ENCODE peak calls at places on chromosome 16, in eight cellular contexts. D is cardiac muscle cell, P is tibial nerve, Z is body of pancreas, B is DND-41, J is adrenal gland, E is IMR-90, U is HepG2. V is an unnamed sample.

GRCh38 chr16:86843812-86844211 is 265.5 kb downstream of the FOXL1 start:
- DNase-seq in Z (no peak), P (no peak), U (no peak), D (no peak), J (no peak), B (no peak), E (no peak), V (no peak)

GRCh38 chr16:79286646-79287423 is 313.7 kb downstream of the MAF start:
- DNase-seq in E (no peak), B (peak; percentile 90), J (no peak), D (no peak), U (no peak), P (peak; percentile 23), Z (peak; percentile 82), V (peak; percentile 69)

GRCh38 chr16:12255919-12256665 is 279.6 kb downstream of the SNX29 start:
- DNase-seq in Z (no peak), B (no peak), U (no peak), E (no peak), J (no peak), D (no peak), P (no peak), V (no peak)

GRCh38 chr16:49664221-49665215 is 191.4 kb downstream of the ZNF423 start:
- DNase-seq in U (no peak), P (no peak), J (no peak), B (no peak), Z (peak; percentile 41), D (no peak), E (no peak), V (no peak)

GRCh38 chr16:24754543-24754942 is 25.1 kb downstream of the TNRC6A start:
- DNase-seq in J (no peak), Z (no peak), E (no peak), P (no peak), U (no peak), B (no peak), D (no peak), V (no peak)

GRCh38 chr16:89949121-89949742 is 677 bp downstream of the DEF8 start:
- DNase-seq in E (no peak), D (no peak), P (no peak), Z (no peak), J (no peak), U (no peak), B (no peak), V (no peak)

GRCh38 chr16:3157229-3158013 is 22.6 kb downstream of the ZNF213 start:
- DNase-seq in B (peak; percentile 24), J (peak; percentile 66), E (peak; percentile 98), D (no peak), U (peak; percentile 89), P (peak; percentile 65), Z (peak; percentile 78), V (peak; percentile 76)

GRCh38 chr16:46629331-46629843 is 8.2 kb upstream of the SHCBP1 start:
- DNase-seq in D (peak; percentile 18), E (peak; percentile 60), P (no peak), U (peak; percentile 60), B (no peak), J (no peak), Z (no peak), V (no peak)

GRCh38 chr16:88924834-88925539 is 52.0 kb downstream of the CBFA2T3 start:
- DNase-seq in Z (peak; percentile 77), U (peak; percentile 70), B (peak; percentile 80), D (peak; percentile 42), J (peak; percentile 98), E (peak; percentile 73), P (no peak), V (no peak)

GRCh38 chr16:74939688-74940087 is 45.2 kb downstream of the WDR59 start:
- DNase-seq in B (no peak), P (no peak), J (no peak), D (no peak), E (no peak), U (no peak), Z (no peak), V (no peak)

GRCh38 chr16:89357055-89357454 is 133.3 kb downstream of the ANKRD11 start:
- DNase-seq in E (no peak), Z (no peak), P (no peak), J (no peak), U (peak; percentile 40), B (no peak), D (no peak), V (no peak)

DNA sequence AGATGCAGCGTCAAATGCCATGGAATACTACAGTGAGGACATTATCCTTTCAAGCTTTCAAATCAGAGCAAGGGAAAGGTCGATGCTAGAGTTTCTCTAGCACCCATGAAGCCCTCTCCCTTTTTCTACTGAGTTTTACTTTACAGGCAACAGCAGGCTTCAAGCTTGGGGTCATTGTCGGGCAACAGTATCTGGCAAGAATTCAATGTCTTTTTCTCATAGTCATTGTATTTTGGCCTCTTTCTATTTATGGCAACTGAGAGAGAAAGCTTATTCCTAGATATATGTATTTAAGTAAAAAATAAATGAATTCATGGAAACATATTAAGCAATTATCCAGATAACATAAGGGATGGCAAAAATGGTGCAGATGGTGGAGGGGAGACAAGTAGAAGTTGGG is 364 bp upstream of the CETP start:
- DNase-seq in D (no peak), P (no peak), J (no peak), U (no peak), Z (no peak), B (no peak), E (peak; percentile 25), V (no peak)
- H3K4me3 ChIP-seq in D (no peak overlapping the region), P (no peak overlapping the region), J (no peak overlapping the region), U (no peak overlapping the region), Z (no peak overlapping the region), B (no peak overlapping the region), E (no peak overlapping the region), V (no peak overlapping the region)

GRCh38 chr16:70756071-70756470 is 44.9 kb downstream of the VAC14 start:
- DNase-seq in U (no peak), Z (no peak), J (no peak), B (no peak), P (no peak), E (no peak), D (no peak), V (no peak)

GRCh38 chr16:70757183-70757582 is 43.8 kb downstream of the VAC14 start:
- DNase-seq in P (no peak), B (no peak), D (no peak), U (no peak), J (no peak), Z (no peak), E (no peak), V (no peak)

GRCh38 chr16:70760221-70760620 is 40.7 kb downstream of the VAC14 start:
- DNase-seq in B (no peak), U (no peak), D (no peak), J (no peak), P (no peak), E (no peak), Z (no peak), V (no peak)

GRCh38 chr16:70759666-70760065 is 41.3 kb downstream of the VAC14 start:
- DNase-seq in Z (no peak), J (no peak), U (no peak), E (no peak), P (no peak), B (no peak), D (no peak), V (no peak)

DNA sequence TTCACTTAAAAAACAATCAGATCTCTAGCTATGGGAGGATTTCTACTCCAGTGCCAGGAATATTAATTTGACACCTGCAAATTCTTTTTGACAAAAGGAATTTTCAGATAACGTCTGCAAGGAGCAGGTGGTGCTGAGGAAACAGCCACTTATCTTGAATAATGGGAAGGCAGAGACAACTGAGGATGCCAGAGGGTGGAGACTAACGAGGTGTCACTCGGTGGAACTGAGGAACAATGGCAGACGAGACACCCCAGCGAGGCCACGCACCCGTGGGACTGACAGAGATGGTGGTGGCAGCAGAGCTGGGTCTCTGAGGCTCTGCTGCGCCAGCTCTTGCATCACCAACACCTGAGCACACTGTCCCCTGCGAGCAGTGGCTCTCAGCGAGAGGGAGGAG is 42.2 kb downstream of the VAC14 start:
- DNase-seq in D (no peak), P (no peak), E (no peak), U (no peak), B (no peak), Z (no peak), J (no peak), V (no peak)
- H3K36me3 ChIP-seq in D (no peaks in the 10 kb centered on the region), P (no peaks in the 10 kb centered on the region), E (peaks cover 9% of the 10 kb centered on the region), U (peaks cover 13% of the 10 kb centered on the region), B (peaks cover 48% of the 10 kb centered on the region), Z (no peaks in the 10 kb centered on the region), J (no peaks in the 10 kb centered on the region), V (peaks cover 22% of the 10 kb centered on the region)

DNA sequence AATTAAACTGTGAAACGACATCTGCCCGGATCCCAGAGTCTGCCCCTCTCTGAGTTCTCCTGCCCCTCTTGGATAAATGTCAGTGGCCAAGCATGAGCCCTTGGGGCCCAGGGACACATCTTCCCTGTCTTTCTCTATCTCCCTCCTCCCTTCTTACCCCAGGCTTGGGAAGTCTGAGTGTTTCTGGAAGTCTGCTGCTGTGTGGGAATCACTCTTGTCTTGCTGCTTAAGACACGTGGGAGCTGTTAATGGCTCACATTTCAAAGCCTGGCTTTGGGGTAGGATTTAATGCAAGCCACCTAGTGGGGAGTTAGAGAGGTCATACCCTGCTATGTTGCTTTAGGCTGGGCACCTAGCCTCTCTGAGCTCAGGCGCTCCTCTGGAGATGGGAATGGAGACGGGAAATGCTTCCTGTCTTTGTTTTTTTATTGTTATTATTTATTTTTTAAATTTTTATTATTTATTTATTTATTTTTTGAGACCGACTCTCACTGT is 218.5 kb upstream of the CIBAR2 start:
- DNase-seq in D (peak; percentile 81), B (peak; percentile 25), J (peak; percentile 61), Z (peak; percentile 70), E (peak; percentile 86), U (peak; percentile 72), P (no peak), V (no peak)
- TF ChIP-seq CTCF in D (peak; percentile 71), B (peak; percentile 54), J (peak; percentile 50), Z (peak; percentile 61), E (peak; percentile 55), U (peak; percentile 68), P (peak; percentile 29), V (peak; percentile 55)

DNA sequence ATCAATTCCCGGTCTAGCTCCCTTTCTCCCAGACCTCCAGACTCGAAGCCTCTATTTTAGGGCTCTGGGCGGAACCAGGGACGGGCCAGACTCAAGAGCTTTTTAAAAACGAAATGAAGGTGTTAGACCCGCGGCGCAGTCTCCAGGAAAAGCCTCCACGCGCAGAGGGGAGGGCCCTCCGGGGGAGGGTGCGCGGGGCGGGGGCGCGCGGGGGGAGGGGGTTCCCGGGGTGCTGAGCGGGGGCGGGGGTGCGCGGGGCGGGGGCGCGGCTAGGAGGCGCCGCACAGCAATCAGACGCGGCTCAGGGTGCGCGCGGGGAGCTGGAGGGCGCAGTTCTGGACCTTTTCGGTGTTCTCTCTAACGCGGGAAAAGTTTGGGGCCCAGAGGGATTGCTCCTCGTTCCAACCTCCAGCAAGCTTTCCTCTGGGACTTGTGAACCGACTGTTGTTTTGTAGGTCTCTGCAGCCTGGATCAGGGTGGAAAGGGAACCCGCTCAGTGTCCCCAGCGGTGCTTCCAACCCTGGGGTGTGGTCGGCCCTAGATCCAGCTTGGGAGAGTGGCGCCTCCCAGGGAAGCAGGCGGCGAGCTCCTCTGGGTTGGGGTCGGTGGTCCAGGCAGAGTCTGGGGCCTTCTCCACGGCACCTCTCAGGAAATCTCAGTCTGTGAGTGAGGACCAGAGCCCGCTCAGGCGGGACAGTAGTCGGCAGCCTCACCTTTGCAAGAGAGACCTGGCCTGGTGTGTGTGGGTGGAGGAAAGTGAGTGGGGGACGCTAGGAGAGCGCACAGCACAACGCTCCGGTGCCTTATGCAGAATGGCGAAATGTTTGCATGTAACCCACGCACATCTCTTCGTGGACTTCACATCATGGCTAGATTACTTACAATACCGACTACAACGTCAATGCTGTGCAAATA is 2.0 kb downstream of the AHSP start:
- DNase-seq in D (peak; percentile 27), Z (peak; percentile 4), P (no peak), J (no peak), U (no peak), E (no peak), B (no peak), V (no peak)
- H3K4me3 ChIP-seq in D (peak overlapping the region; percentile 29), Z (no peak overlapping the region), P (peak overlapping the region; percentile 47), J (no peak overlapping the region), U (no peak overlapping the region), E (peak overlapping the region; percentile 40), B (no peak overlapping the region), V (no peak overlapping the region)